ENCODE peak calls at places on chromosomes 6 and 20, in nine cellular contexts. M, L, G, N, P, O, C, D and A are unnamed samples.

GRCh38 chr6:55643868-55644267 is 64.9 kb upstream of the HMGCLL1 start:
- DNase-seq in L (peak), O (no peak), M (no peak), G (no peak), P (no peak), D (no peak), N (no peak), C (no peak), A (peak)

GRCh38 chr6:148736779-148737412 is 9.9 kb upstream of the UST start:
- DNase-seq in L (peak), O (no peak), M (no peak), G (no peak), P (no peak), C (no peak), D (no peak), N (no peak), A (peak)

GRCh38 chr20:62928246-62928939 is 2.1 kb upstream of the DIDO1 start:
- DNase-seq in L (no peak), P (no peak), C (no peak), D (peak), M (no peak), G (no peak), O (no peak), N (no peak), A (peak)

GRCh38 chr6:136547871-136548270 is 2.4 kb downstream of the MAP7 start:
- DNase-seq in O (no peak), D (no peak), G (no peak), L (no peak), C (no peak), M (no peak), N (no peak), P (no peak), A (no peak)

GRCh38 chr6:147514831-147515230 is 6.3 kb downstream of the SAMD5 start:
- DNase-seq in C (no peak), O (no peak), M (no peak), P (no peak), D (no peak), L (no peak), N (no peak), G (no peak), A (no peak)

GRCh38 chr20:576156-576555 is 32.6 kb upstream of the CSNK2A1 start:
- DNase-seq in L (no peak), G (no peak), D (no peak), M (no peak), N (no peak), C (no peak), P (no peak), O (no peak), A (no peak)

GRCh38 chr6:87297115-87297514 is 25.3 kb upstream of the SMIM8 start:
- DNase-seq in P (no peak), D (no peak), C (no peak), M (no peak), O (no peak), G (no peak), N (no peak), L (no peak), A (peak)

GRCh38 chr6:23329091-23329490 is 759.7 kb downstream of the HDGFL1 start:
- DNase-seq in M (no peak), O (no peak), G (no peak), C (no peak), P (no peak), D (no peak), N (no peak), L (peak), A (no peak)

GRCh38 chr6:102229271-102229670 is 835.8 kb downstream of the GRIK2 start:
- DNase-seq in P (no peak), G (no peak), C (no peak), N (no peak), L (no peak), M (peak), O (no peak), D (peak), A (no peak)

GRCh38 chr6:25006565-25007001 is 70.8 kb upstream of the RIPOR2 start:
- DNase-seq in M (no peak), G (peak), O (peak), P (no peak), C (no peak), L (peak), N (peak), D (no peak), A (peak)

GRCh38 chr20:19887566-19888268 is 129.4 kb upstream of the NAA20 start:
- DNase-seq in O (no peak), L (no peak), C (no peak), P (no peak), M (no peak), N (no peak), D (no peak), G (no peak), A (no peak)

GRCh38 chr6:162538643-162539064 is 188.9 kb downstream of the PRKN start:
- DNase-seq in N (no peak), G (no peak), O (no peak), P (peak), M (no peak), C (no peak), D (no peak), L (no peak), A (no peak)

GRCh38 chr6:101195581-101195980 is 197.9 kb upstream of the GRIK2 start:
- DNase-seq in L (peak), O (no peak), M (no peak), C (no peak), G (no peak), D (no peak), P (no peak), N (no peak), A (no peak)

GRCh38 chr6:121590438-121590837 is 155.0 kb downstream of the GJA1 start:
- DNase-seq in L (no peak), O (no peak), C (no peak), P (no peak), G (no peak), D (no peak), M (no peak), N (no peak), A (peak)

GRCh38 chr6:62775427-62776022 is 435.7 kb upstream of the FKBP1C start:
- DNase-seq in G (peak), O (peak), M (peak), D (peak), C (peak), L (peak), N (peak), P (peak), A (peak)

GRCh38 chr6:12198851-12199250 is 91.3 kb upstream of the EDN1 start:
- DNase-seq in O (no peak), P (no peak), D (no peak), L (no peak), G (no peak), M (no peak), C (no peak), N (no peak), A (no peak)

GRCh38 chr20:63100401-63100925 is 93.7 kb upstream of the BHLHE23 start:
- DNase-seq in O (no peak), N (no peak), M (no peak), G (no peak), L (no peak), D (no peak), C (no peak), P (no peak), A (no peak)

GRCh38 chr6:105759946-105760345 is 326.2 kb upstream of the PRDM1 start:
- DNase-seq in G (no peak), L (peak), D (no peak), M (no peak), P (no peak), O (no peak), C (no peak), N (no peak), A (peak)

GRCh38 chr6:10794239-10794638 is 44.1 kb downstream of the MAK start:
- DNase-seq in M (no peak), N (no peak), G (no peak), L (no peak), O (no peak), D (no peak), P (no peak), C (no peak), A (no peak)

GRCh38 chr6:122677436-122677835 is 67.2 kb downstream of the PKIB start:
- DNase-seq in P (no peak), N (no peak), C (no peak), O (no peak), D (no peak), L (no peak), G (no peak), M (no peak), A (no peak)

GRCh38 chr6:122678841-122679240 is 68.6 kb downstream of the PKIB start:
- DNase-seq in D (no peak), M (no peak), O (no peak), N (no peak), P (no peak), C (no peak), G (no peak), L (no peak), A (no peak)

GRCh38 chr6:122673345-122673961 is 63.2 kb downstream of the PKIB start:
- DNase-seq in G (no peak), C (no peak), P (no peak), O (peak), L (peak), M (no peak), N (no peak), D (no peak), A (no peak)

GRCh38 chr6:122676146-122676545 is 65.9 kb downstream of the PKIB start:
- DNase-seq in M (no peak), L (no peak), D (no peak), G (no peak), C (no peak), P (no peak), N (no peak), O (no peak), A (no peak)

DNA sequence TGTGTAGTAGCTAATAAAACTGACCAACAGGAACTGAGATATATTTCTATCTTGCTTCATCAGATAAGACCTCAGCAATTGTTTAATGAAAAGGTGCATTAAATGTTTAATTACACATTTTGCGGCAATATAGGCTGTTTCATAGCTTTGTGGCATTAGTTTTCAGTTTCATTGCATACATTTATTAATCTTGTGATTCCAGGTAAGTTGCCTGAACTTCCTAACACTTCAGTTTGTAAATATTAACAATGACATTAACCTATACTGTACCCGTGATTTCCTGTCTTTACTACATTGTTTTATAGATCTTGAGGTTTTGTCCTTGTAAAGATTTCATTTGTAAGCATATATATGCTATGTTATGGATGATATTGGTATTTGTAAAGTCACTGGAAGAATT is 66.5 kb downstream of the PKIB start:
- DNase-seq in L (peak), N (no peak), P (no peak), O (no peak), G (no peak), D (no peak), M (no peak), C (no peak), A (no peak)
- TF ChIP-seq EZH2phosphoT487 in L (no peak), N (no peak), P (no peak), O (no peak), G (no peak), D (no peak), M (no peak), C (no peak), A (no peak)

DNA sequence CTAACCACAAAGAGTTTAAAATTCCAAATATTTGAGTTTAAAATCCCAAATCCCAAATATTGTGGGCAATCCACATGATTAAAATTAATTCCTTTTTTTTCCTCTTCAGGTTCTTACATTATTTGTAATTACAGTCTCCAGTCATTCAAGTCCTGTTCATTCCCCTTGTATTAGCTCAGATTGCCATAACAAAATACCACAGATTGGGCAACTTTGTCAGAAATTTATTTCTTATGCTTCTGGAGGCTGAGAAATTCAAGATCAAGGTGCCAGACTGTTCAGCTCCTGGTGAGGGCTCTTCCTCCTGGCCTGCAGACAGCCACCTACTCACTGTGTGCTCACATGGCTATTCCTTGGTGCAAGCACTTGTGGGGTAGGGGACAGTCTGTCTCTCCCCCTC is 105.5 kb downstream of the ARMC2 start:
- DNase-seq in C (no peak), D (no peak), N (no peak), L (no peak), P (no peak), M (no peak), O (no peak), G (no peak), A (peak)
- TF ChIP-seq EZH2phosphoT487 in C (no peak), D (no peak), N (no peak), L (no peak), P (no peak), M (no peak), O (no peak), G (no peak), A (no peak)

GRCh38 chr20:58267389-58268215 is 39.1 kb upstream of the ANKRD60 start:
- DNase-seq in G (no peak), L (no peak), C (peak), N (no peak), O (no peak), M (no peak), D (no peak), P (no peak), A (no peak)

GRCh38 chr20:58274384-58274783 is 35.1 kb upstream of the RAB22A start:
- DNase-seq in P (no peak), O (no peak), N (no peak), G (no peak), L (no peak), M (no peak), D (no peak), C (no peak), A (no peak)

GRCh38 chr20:58268421-58268821 is 40.0 kb upstream of the ANKRD60 start:
- DNase-seq in O (no peak), M (no peak), L (peak), N (no peak), D (no peak), C (no peak), P (no peak), G (no peak), A (no peak)

GRCh38 chr20:58268936-58269619 is 40.4 kb upstream of the RAB22A start:
- DNase-seq in D (no peak), M (no peak), L (peak), G (no peak), P (no peak), C (no peak), N (no peak), O (no peak), A (no peak)

GRCh38 chr20:58271596-58272460 is 37.7 kb upstream of the RAB22A start:
- DNase-seq in D (no peak), P (peak), C (no peak), O (no peak), G (no peak), L (no peak), N (no peak), M (no peak), A (no peak)
- TF ChIP-seq EZH2phosphoT487 in D (no peak), P (no peak), C (no peak), O (no peak), G (no peak), L (no peak), N (no peak), M (no peak), A (no peak)

GRCh38 chr6:68652117-68652536 is 17.0 kb downstream of the ADGRB3 start:
- DNase-seq in L (no peak), M (peak), D (peak), C (no peak), O (no peak), P (no peak), G (no peak), N (no peak), A (no peak)
- TF ChIP-seq EZH2phosphoT487 in L (no peak), M (no peak), D (no peak), C (no peak), O (no peak), P (no peak), G (no peak), N (no peak), A (no peak)

GRCh38 chr6:123986938-123987337 is 183.3 kb downstream of the NKAIN2 start:
- DNase-seq in O (no peak), G (no peak), P (no peak), D (no peak), C (no peak), L (no peak), N (no peak), M (no peak), A (no peak)
- TF ChIP-seq EZH2phosphoT487 in O (no peak), G (no peak), P (no peak), D (no peak), C (no peak), L (no peak), N (no peak), M (no peak), A (no peak)